ENCODE peak calls at places on chromosomes 12 and 14, in five cellular contexts. Y, X, E, D and S are unnamed samples. For H3K27me3, the result is how much of the 10 kb centered on the place peaks cover.

GRCh38 chr14:68741481-68741799 is 51.4 kb downstream of the ZFP36L1 start:
- DNase-seq in D (no peak), Y (no peak), E (no peak), X (no peak), S (no peak)

GRCh38 chr12:124940393-124941169 is 26.1 kb upstream of the UBC start:
- DNase-seq in D (peak), X (peak), Y (peak), E (peak), S (peak)

GRCh38 chr12:59927041-59927440 is 331.2 kb downstream of the SLC16A7 start:
- DNase-seq in E (no peak), X (no peak), D (no peak), Y (no peak), S (no peak)

GRCh38 chr12:94768398-94769039 is 118.2 kb upstream of the TMCC3 start:
- DNase-seq in D (no peak), E (no peak), X (no peak), Y (no peak), S (peak)

GRCh38 chr14:76948213-76948947 is 80.1 kb downstream of the IRF2BPL start:
- DNase-seq in X (no peak), Y (no peak), E (no peak), D (peak), S (peak)

GRCh38 chr12:123395236-123395635 is 11.3 kb downstream of the KMT5A start:
- DNase-seq in D (no peak), X (no peak), Y (no peak), E (no peak), S (no peak)

GRCh38 chr14:80850197-80850814 is 91.2 kb downstream of the CEP128 start:
- DNase-seq in D (no peak), X (peak), E (no peak), Y (no peak), S (no peak)

GRCh38 chr12:107135177-107135576 is 41.8 kb upstream of the CRY1 start:
- DNase-seq in Y (no peak), D (no peak), E (no peak), X (no peak), S (no peak)

GRCh38 chr14:43988989-43989388 is 518.1 kb downstream of the FSCB start:
- DNase-seq in X (no peak), D (no peak), E (no peak), Y (no peak), S (no peak)

GRCh38 chr14:94174622-94175402 is 690 bp downstream of the PPP4R4 start:
- DNase-seq in Y (peak), E (no peak), X (no peak), D (no peak), S (no peak)

GRCh38 chr14:94179244-94179643 is 5.1 kb downstream of the PPP4R4 start:
- DNase-seq in D (no peak), E (no peak), X (no peak), Y (no peak), S (no peak)

GRCh38 chr14:94175403-94176146 is 1.5 kb downstream of the PPP4R4 start:
- DNase-seq in X (no peak), E (no peak), D (no peak), Y (no peak), S (no peak)

GRCh38 chr14:94177806-94178205 is 3.7 kb downstream of the PPP4R4 start:
- DNase-seq in E (no peak), D (no peak), Y (no peak), X (no peak), S (no peak)

DNA sequence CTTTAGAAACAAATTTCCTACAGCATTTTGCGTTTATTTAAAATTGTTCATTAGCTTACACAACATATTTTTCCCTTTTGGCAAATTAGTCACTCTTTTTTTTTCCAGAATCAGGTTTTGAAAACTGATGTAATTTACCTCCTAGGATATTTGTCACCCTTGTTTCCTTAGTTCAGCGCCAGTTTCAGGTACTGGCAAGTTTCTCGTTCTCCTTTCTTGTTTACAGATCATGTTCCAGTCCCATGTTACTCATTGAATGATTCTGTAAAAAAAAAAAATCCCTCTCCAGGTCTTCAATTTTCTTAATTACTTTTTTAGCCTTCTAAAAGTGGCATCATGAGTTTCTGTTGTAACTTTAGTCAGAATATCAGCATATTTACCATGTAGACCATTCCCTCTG is 2.7 kb downstream of the PPP4R4 start:
- DNase-seq in X (no peak), E (no peak), Y (no peak), D (no peak), S (no peak)
- H3K27me3 ChIP-seq in X (under half), E (half or more), Y (under half), D (half or more), S (half or more)

GRCh38 chr14:99274346-99275221 is 2.6 kb upstream of the BCL11B start:
- DNase-seq in D (peak), Y (peak), E (no peak), X (peak), S (peak)
- H3K27me3 ChIP-seq in D (half or more), Y (half or more), E (half or more), X (under half), S (half or more)

GRCh38 chr12:89939468-89940215 is 231.0 kb upstream of the ATP2B1 start:
- DNase-seq in X (no peak), E (no peak), D (no peak), Y (no peak), S (no peak)

GRCh38 chr12:89932950-89933349 is 224.3 kb upstream of the ATP2B1 start:
- DNase-seq in Y (no peak), E (no peak), X (no peak), D (no peak), S (no peak)

GRCh38 chr12:89933911-89934310 is 225.3 kb upstream of the ATP2B1 start:
- DNase-seq in X (no peak), D (no peak), Y (no peak), E (no peak), S (no peak)

GRCh38 chr12:89935850-89936249 is 227.2 kb upstream of the ATP2B1 start:
- DNase-seq in E (no peak), Y (no peak), D (no peak), X (no peak), S (no peak)

GRCh38 chr12:89936631-89937030 is 228.0 kb upstream of the ATP2B1 start:
- DNase-seq in D (no peak), X (no peak), E (no peak), Y (no peak), S (no peak)
- H3K27me3 ChIP-seq in D (under half), X (under half), E (under half), Y (under half), S (under half)

DNA sequence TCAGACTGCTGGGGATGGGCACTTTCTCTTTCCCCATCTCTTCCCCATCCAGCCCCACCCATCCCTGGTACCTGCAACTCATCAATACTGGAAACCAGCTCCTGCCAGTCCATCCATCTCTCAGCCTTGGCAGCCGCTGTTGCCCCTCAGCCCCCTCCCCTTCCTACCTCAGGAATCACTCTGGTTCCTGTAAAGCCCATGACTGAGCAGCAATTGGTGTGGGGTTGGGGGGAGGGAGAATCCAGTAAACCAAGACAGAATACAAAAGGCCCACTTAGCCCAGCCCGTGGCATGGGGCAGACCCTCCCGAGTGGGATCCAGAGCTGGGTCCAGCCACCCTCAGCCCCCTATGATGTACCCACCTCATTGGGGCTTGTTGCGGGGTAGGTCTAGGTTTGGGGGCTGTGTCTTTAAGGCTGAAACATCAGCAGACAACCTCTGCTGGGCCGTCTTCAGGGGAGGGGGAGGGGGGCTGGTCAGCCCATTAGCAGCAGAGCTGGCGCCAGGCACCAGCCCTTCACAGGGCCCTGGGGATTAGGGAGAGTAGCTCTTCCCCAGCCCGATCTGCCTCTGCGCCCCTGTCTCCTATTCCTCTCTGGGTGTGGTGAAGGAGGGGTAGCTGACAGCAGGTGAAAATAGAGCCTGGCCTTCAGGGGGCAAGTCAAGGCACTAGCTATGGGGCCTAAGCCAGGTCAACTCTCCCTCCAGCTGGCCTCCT is 702 bp upstream of the PRPH start:
- DNase-seq in Y (no peak), D (no peak), E (peak), X (no peak), S (no peak)
- H3K27me3 ChIP-seq in Y (under half), D (half or more), E (under half), X (under half), S (half or more)

GRCh38 chr12:43237238-43237879 is 314.6 kb downstream of the ADAMTS20 start:
- DNase-seq in E (no peak), Y (no peak), D (no peak), X (no peak), S (no peak)
- H3K27me3 ChIP-seq in E (under half), Y (under half), D (under half), X (under half), S (under half)